ENCODE peak calls at places on chromosomes 5 and 9, in four cellular contexts. One of them, this sample, is unnamed.

GRCh38 chr5:38548064-38548759 is 8.2 kb downstream of the LIFR start:
- DNase-seq in activated T-helper 9 cell treated with anti-CD3 and anti-CD28 coated beads, Interleukin-2, amount 50 U/mL, for 16 hours: no peak
- DNase-seq in HT1080: peak
- DNase-seq in T-helper 2 cell: no peak
- DNase-seq in this sample: no peak

GRCh38 chr5:146965781-146966659 is 87.5 kb upstream of the PPP2R2B start:
- DNase-seq in activated T-helper 9 cell treated with anti-CD3 and anti-CD28 coated beads, Interleukin-2, amount 50 U/mL, for 16 hours: peak
- DNase-seq in HT1080: peak
- DNase-seq in T-helper 2 cell: peak
- DNase-seq in this sample: peak

GRCh38 chr9:125075997-125076396 is 67.3 kb downstream of the SCAI start:
- DNase-seq in activated T-helper 9 cell treated with anti-CD3 and anti-CD28 coated beads, Interleukin-2, amount 50 U/mL, for 16 hours: no peak
- DNase-seq in HT1080: no peak
- DNase-seq in T-helper 2 cell: no peak
- DNase-seq in this sample: no peak

GRCh38 chr5:133246376-133247144 is 194.7 kb downstream of the HSPA4 start:
- DNase-seq in activated T-helper 9 cell treated with anti-CD3 and anti-CD28 coated beads, Interleukin-2, amount 50 U/mL, for 16 hours: no peak
- DNase-seq in HT1080: peak
- DNase-seq in T-helper 2 cell: no peak
- DNase-seq in this sample: no peak

GRCh38 chr5:98050583-98050982 is 722.9 kb upstream of the RGMB start:
- DNase-seq in activated T-helper 9 cell treated with anti-CD3 and anti-CD28 coated beads, Interleukin-2, amount 50 U/mL, for 16 hours: no peak
- DNase-seq in HT1080: peak
- DNase-seq in T-helper 2 cell: no peak
- DNase-seq in this sample: no peak

GRCh38 chr5:158175664-158176507 is 316.9 kb upstream of the CLINT1 start:
- DNase-seq in activated T-helper 9 cell treated with anti-CD3 and anti-CD28 coated beads, Interleukin-2, amount 50 U/mL, for 16 hours: no peak
- DNase-seq in HT1080: no peak
- DNase-seq in T-helper 2 cell: no peak
- DNase-seq in this sample: no peak

GRCh38 chr9:107242073-107243063 is 40.7 kb upstream of the RAD23B start:
- DNase-seq in activated T-helper 9 cell treated with anti-CD3 and anti-CD28 coated beads, Interleukin-2, amount 50 U/mL, for 16 hours: no peak
- DNase-seq in HT1080: peak
- DNase-seq in T-helper 2 cell: no peak
- DNase-seq in this sample: no peak

GRCh38 chr9:89641980-89642379 is 37.2 kb downstream of the GADD45G start:
- DNase-seq in activated T-helper 9 cell treated with anti-CD3 and anti-CD28 coated beads, Interleukin-2, amount 50 U/mL, for 16 hours: no peak
- DNase-seq in HT1080: no peak
- DNase-seq in T-helper 2 cell: no peak
- DNase-seq in this sample: no peak

GRCh38 chr5:62460578-62460983 is 48.0 kb downstream of the IPO11 start:
- DNase-seq in activated T-helper 9 cell treated with anti-CD3 and anti-CD28 coated beads, Interleukin-2, amount 50 U/mL, for 16 hours: no peak
- DNase-seq in HT1080: peak
- DNase-seq in T-helper 2 cell: no peak
- DNase-seq in this sample: no peak

This sample was measured in memory B cell.